ENCODE peak calls at places on chromosomes 3 and 15, in nine cellular contexts. R is upper lobe of right lung, J is vagina, O is hepatocyte, H is heart right ventricle, A is right atrium auricular region, Q is suprapubic skin, W is ascending aorta, Z is uterus. N is an unnamed sample.

GRCh38 chr15:28017423-28017924 is 81.6 kb downstream of the OCA2 start:
- DNase-seq in R (no peak), J (peak; percentile 71), O (peak; percentile 79), H (no peak), A (no peak), Q (peak; percentile 55), W (no peak), Z (no peak), N (peak; percentile 45)

GRCh38 chr3:39671116-39671515 is 138.3 kb upstream of the MYRIP start:
- DNase-seq in R (no peak), J (no peak), O (no peak), H (no peak), A (no peak), Q (no peak), W (no peak), Z (no peak), N (no peak)

GRCh38 chr3:176352716-176353334 is 844.5 kb downstream of the TBL1XR1 start:
- DNase-seq in R (no peak), J (no peak), O (no peak), H (no peak), A (no peak), Q (no peak), W (no peak), Z (no peak), N (no peak)

GRCh38 chr3:2765002-2765579 is 345.1 kb downstream of the IL5RA start:
- DNase-seq in R (no peak), J (no peak), O (peak; percentile 43), H (no peak), A (no peak), Q (no peak), W (no peak), Z (no peak), N (peak; percentile 8)

GRCh38 chr3:104906001-104906639 is 460.6 kb upstream of the ALCAM start:
- DNase-seq in R (no peak), J (no peak), O (no peak), H (peak; percentile 41), A (no peak), Q (no peak), W (no peak), Z (no peak), N (no peak)

GRCh38 chr15:55289573-55290360 is at the start of gene RAB27A:
- DNase-seq in R (peak; percentile 92), J (no peak), O (peak; percentile 88), H (peak; percentile 62), A (peak; percentile 65), Q (peak; percentile 88), W (peak; percentile 41), Z (peak; percentile 69), N (peak; percentile 77)

GRCh38 chr3:123102826-123103225 is 36.0 kb downstream of the PDIA5 start:
- DNase-seq in R (no peak), J (no peak), O (peak; percentile 31), H (no peak), A (no peak), Q (no peak), W (no peak), Z (no peak), N (no peak)

GRCh38 chr15:64597469-64597806 is 137.1 kb downstream of the ZNF609 start:
- DNase-seq in R (no peak), J (no peak), O (no peak), H (no peak), A (no peak), Q (no peak), W (no peak), Z (no peak), N (peak; percentile 48)

GRCh38 chr15:31004220-31004733 is 12.8 kb upstream of the MTMR10 start:
- DNase-seq in R (no peak), J (no peak), O (no peak), H (peak; percentile 80), A (no peak), Q (no peak), W (no peak), Z (peak; percentile 30), N (no peak)

GRCh38 chr3:124887177-124887995 is at the start of gene ITGB5:
- DNase-seq in R (peak; percentile 92), J (no peak), O (peak; percentile 91), H (peak; percentile 80), A (peak; percentile 82), Q (peak; percentile 91), W (peak; percentile 47), Z (peak; percentile 83), N (peak; percentile 89)

GRCh38 chr3:124888482-124889441 is 1.6 kb upstream of the ITGB5 start:
- DNase-seq in R (no peak), J (no peak), O (no peak), H (no peak), A (no peak), Q (no peak), W (no peak), Z (no peak), N (no peak)

GRCh38 chr3:124886168-124887051 is 755 bp downstream of the ITGB5 start:
- DNase-seq in R (peak; percentile 81), J (no peak), O (peak; percentile 84), H (peak; percentile 35), A (no peak), Q (no peak), W (no peak), Z (peak; percentile 40), N (peak; percentile 63)

GRCh38 chr3:124885466-124886167 is 1.5 kb downstream of the ITGB5 start:
- DNase-seq in R (no peak), J (no peak), O (no peak), H (no peak), A (no peak), Q (no peak), W (no peak), Z (no peak), N (peak; percentile 42)

DNA sequence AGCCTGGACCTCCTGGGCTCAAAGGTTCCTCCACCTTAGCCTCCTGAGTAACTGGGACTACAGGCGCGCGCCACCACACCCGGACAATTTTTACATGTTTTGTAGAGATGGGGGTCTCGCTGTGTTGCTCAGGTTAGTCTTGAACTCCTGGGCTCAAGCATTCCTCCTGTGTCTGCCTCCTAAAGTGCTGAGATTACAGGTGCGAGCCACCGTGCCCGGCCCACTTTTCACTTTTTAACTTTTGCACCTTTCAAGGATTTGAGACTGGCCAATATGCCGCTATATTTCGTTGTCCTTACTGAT is 782 bp upstream of the ITGB5 start:
- DNase-seq in R (no peak), J (no peak), O (no peak), H (no peak), A (no peak), Q (no peak), W (no peak), Z (no peak), N (no peak)
- H3K4me3 ChIP-seq in R (peak overlapping the region; percentile 81), J (peak overlapping the region; percentile 84), O (no peak overlapping the region), H (no peak overlapping the region), A (no peak overlapping the region), Q (peak overlapping the region; percentile 95), W (peak overlapping the region; percentile 90), Z (no peak overlapping the region), N (no peak overlapping the region)

GRCh38 chr15:76903251-76903681 is 1.9 kb downstream of the SCAPER start:
- DNase-seq in R (no peak), J (no peak), O (peak; percentile 36), H (no peak), A (no peak), Q (no peak), W (no peak), Z (no peak), N (no peak)
- TF ChIP-seq CTCF in R (peak; percentile 17), J (no peak), O (peak; percentile 40), H (peak; percentile 44), A (no peak), Q (no peak), W (peak; percentile 7), Z (no peak), N (peak; percentile 56)

GRCh38 chr3:138477801-138478200 is 43.4 kb downstream of the ESYT3 start:
- DNase-seq in R (no peak), J (no peak), O (no peak), H (no peak), A (no peak), Q (no peak), W (no peak), Z (no peak), N (no peak)
- H3K4me1 ChIP-seq in R (no peaks in the 10 kb centered on the region), J (no peaks in the 10 kb centered on the region), O (no peaks in the 10 kb centered on the region), H (peaks cover 9% of the 10 kb centered on the region), A (no peaks in the 10 kb centered on the region), Q (no peaks in the 10 kb centered on the region), W (no peaks in the 10 kb centered on the region), Z (no peaks in the 10 kb centered on the region), N (no peaks in the 10 kb centered on the region)

GRCh38 chr3:42037318-42037945 is 53.7 kb upstream of the TRAK1 start:
- DNase-seq in R (no peak), J (no peak), O (no peak), H (no peak), A (peak; percentile 30), Q (peak; percentile 34), W (no peak), Z (no peak), N (no peak)

GRCh38 chr3:42042747-42043115 is 48.4 kb upstream of the TRAK1 start:
- DNase-seq in R (no peak), J (no peak), O (no peak), H (no peak), A (no peak), Q (no peak), W (no peak), Z (no peak), N (no peak)

GRCh38 chr3:42045719-42046243 is 45.4 kb upstream of the TRAK1 start:
- DNase-seq in R (no peak), J (no peak), O (no peak), H (no peak), A (no peak), Q (no peak), W (no peak), Z (no peak), N (no peak)

GRCh38 chr3:42043116-42043796 is 47.9 kb upstream of the TRAK1 start:
- DNase-seq in R (no peak), J (no peak), O (peak; percentile 71), H (peak; percentile 91), A (peak; percentile 66), Q (peak; percentile 72), W (no peak), Z (peak; percentile 46), N (peak; percentile 85)
- H3K4me3 ChIP-seq in R (no peak overlapping the region), J (no peak overlapping the region), O (no peak overlapping the region), H (no peak overlapping the region), A (no peak overlapping the region), Q (no peak overlapping the region), W (peak overlapping the region; percentile 26), Z (no peak overlapping the region), N (peak overlapping the region; percentile 33)

DNA sequence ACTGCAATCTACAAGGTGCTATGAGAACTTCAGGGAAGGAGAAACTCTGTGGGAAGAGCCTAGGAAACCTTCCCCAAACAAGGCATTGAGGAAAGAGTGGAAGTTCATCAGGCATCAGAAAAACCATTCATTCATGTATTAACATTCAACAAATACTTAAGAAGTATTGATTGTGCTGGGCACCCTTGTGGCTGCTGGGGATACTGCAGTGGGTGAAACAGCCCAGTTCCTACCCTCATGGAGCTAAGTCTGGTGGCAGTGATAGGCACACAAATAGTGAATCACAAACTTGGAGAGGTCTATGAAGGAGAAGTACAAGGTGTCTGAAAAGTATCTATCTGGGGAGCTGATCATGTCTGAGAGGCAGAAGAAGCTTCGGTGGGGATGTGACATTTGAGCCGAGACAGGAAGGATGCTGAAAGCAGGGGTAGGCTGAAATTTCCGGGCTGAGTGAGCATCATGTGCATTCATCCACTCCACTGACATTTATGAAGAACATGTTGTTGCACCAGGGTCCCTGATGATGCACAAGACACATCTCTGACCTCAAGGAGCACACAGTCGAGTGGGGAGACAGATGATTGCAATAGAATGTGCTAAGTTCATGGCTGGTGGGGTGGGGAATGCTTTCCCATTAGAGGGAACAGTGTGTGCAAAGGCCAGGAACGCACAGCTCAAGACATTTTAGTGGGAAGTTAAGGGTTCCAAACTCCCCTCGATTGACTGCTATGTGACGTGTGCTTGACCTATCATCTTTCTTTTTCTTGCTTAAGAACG is 309.0 kb upstream of the ICE2 start:
- DNase-seq in R (no peak), J (peak; percentile 86), O (no peak), H (no peak), A (no peak), Q (no peak), W (no peak), Z (no peak), N (no peak)
- TF ChIP-seq CTCF in R (peak; percentile 45), J (no peak), O (no peak), H (peak; percentile 25), A (no peak), Q (peak; percentile 25), W (peak; percentile 10), Z (no peak), N (peak; percentile 43)

N was measured in BE2C.